ENCODE peak calls at places on chromosome 4, in four cellular contexts. X is HepG2, T is K562, P is IMR-90. Y is an unnamed sample.

GRCh38 chr4:183984561-183984960 is 79.5 kb downstream of the STOX2 start:
- DNase-seq in X (no peak), T (no peak), P (no peak), Y (no peak)

GRCh38 chr4:10119263-10119662 is 2.7 kb upstream of the WDR1 start:
- DNase-seq in X (no peak), T (no peak), P (no peak), Y (no peak)

GRCh38 chr4:21001490-21001889 is 301.2 kb downstream of the PACRGL start:
- DNase-seq in X (no peak), T (no peak), P (no peak), Y (no peak)

GRCh38 chr4:94278777-94279176 is 63.9 kb downstream of the HPGDS start:
- DNase-seq in X (no peak), T (no peak), P (no peak), Y (no peak)

GRCh38 chr4:15118281-15118680 is 116.0 kb downstream of the CPEB2 start:
- DNase-seq in X (peak), T (no peak), P (no peak), Y (peak)

GRCh38 chr4:3753711-3754412 is 12.3 kb upstream of the ADRA2C start:
- DNase-seq in X (no peak), T (no peak), P (no peak), Y (no peak)

GRCh38 chr4:26420903-26421302 is 69.4 kb downstream of the CCKAR start:
- DNase-seq in X (no peak), T (no peak), P (peak), Y (no peak)

GRCh38 chr4:125486354-125486753 is 171.6 kb downstream of the FAT4 start:
- DNase-seq in X (no peak), T (no peak), P (no peak), Y (no peak)

GRCh38 chr4:16684083-16684482 is 214.4 kb downstream of the LDB2 start:
- DNase-seq in X (no peak), T (no peak), P (peak), Y (no peak)

GRCh38 chr4:104129243-104129642 is 365.5 kb downstream of the CXXC4 start:
- DNase-seq in X (no peak), T (no peak), P (no peak), Y (no peak)

GRCh38 chr4:152735302-152735917 is 44.1 kb downstream of the TIGD4 start:
- DNase-seq in X (no peak), T (peak), P (peak), Y (peak)

GRCh38 chr4:35100932-35101331 is 1143.4 kb downstream of the ARAP2 start:
- DNase-seq in X (no peak), T (no peak), P (no peak), Y (no peak)

GRCh38 chr4:120870279-120870673 is 52.2 kb downstream of the PRDM5 start:
- DNase-seq in X (peak), T (no peak), P (no peak), Y (no peak)

GRCh38 chr4:13705521-13706035 is 78.1 kb upstream of the BOD1L1 start:
- DNase-seq in X (no peak), T (no peak), P (no peak), Y (no peak)

GRCh38 chr4:47827339-47828047 is 10.4 kb downstream of the CORIN start:
- DNase-seq in X (no peak), T (no peak), P (no peak), Y (no peak)

GRCh38 chr4:186551849-186552248 is 3.5 kb downstream of the MTNR1A start:
- DNase-seq in X (no peak), T (no peak), P (no peak), Y (no peak)

GRCh38 chr4:82779032-82779431 is 19.6 kb downstream of the SCD5 start:
- DNase-seq in X (no peak), T (no peak), P (no peak), Y (peak)

GRCh38 chr4:66014146-66014765 is 344.0 kb upstream of the EPHA5 start:
- DNase-seq in X (peak), T (no peak), P (no peak), Y (no peak)

GRCh38 chr4:150078996-150079581 is 844 bp downstream of the DCLK2 start:
- DNase-seq in X (no peak), T (no peak), P (peak), Y (peak)

GRCh38 chr4:168716411-168717129 is 219.7 kb downstream of the PALLD start:
- DNase-seq in X (no peak), T (no peak), P (no peak), Y (no peak)

GRCh38 chr4:33715996-33716395 is 2528.3 kb downstream of the ARAP2 start:
- DNase-seq in X (no peak), T (no peak), P (no peak), Y (no peak)

GRCh38 chr4:113559947-113560346 is 201.6 kb downstream of the CAMK2D start:
- DNase-seq in X (no peak), T (no peak), P (no peak), Y (no peak)

GRCh38 chr4:189804884-189805283 is 135.8 kb upstream of the FRG1 start:
- DNase-seq in X (no peak), T (no peak), P (no peak), Y (no peak)

GRCh38 chr4:24141836-24142235 is 252.0 kb upstream of the PPARGC1A start:
- DNase-seq in X (no peak), T (no peak), P (no peak), Y (no peak)

GRCh38 chr4:25107827-25108516 is 52.3 kb downstream of the SEPSECS start:
- DNase-seq in X (peak), T (no peak), P (no peak), Y (no peak)

GRCh38 chr4:113881256-113881655 is 98.2 kb downstream of the ARSJ start:
- DNase-seq in X (no peak), T (no peak), P (peak), Y (no peak)

GRCh38 chr4:96315815-96316214 is 475.9 kb downstream of the PDHA2 start:
- DNase-seq in X (no peak), T (no peak), P (no peak), Y (no peak)

GRCh38 chr4:91089194-91089593 is 962.0 kb downstream of the CCSER1 start:
- DNase-seq in X (no peak), T (no peak), P (no peak), Y (no peak)

GRCh38 chr4:1722551-1723071 is 1.3 kb downstream of the TACC3 start:
- DNase-seq in X (no peak), T (no peak), P (no peak), Y (no peak)

GRCh38 chr4:140296335-140296753 is 77.1 kb upstream of the SCOC start:
- DNase-seq in X (peak), T (no peak), P (peak), Y (peak)

GRCh38 chr4:20618010-20618409 is 82.2 kb upstream of the PACRGL start:
- DNase-seq in X (no peak), T (no peak), P (no peak), Y (no peak)

GRCh38 chr4:105714071-105714521 is 5.5 kb downstream of the GSTCD start:
- DNase-seq in X (no peak), T (no peak), P (no peak), Y (no peak)

DNA sequence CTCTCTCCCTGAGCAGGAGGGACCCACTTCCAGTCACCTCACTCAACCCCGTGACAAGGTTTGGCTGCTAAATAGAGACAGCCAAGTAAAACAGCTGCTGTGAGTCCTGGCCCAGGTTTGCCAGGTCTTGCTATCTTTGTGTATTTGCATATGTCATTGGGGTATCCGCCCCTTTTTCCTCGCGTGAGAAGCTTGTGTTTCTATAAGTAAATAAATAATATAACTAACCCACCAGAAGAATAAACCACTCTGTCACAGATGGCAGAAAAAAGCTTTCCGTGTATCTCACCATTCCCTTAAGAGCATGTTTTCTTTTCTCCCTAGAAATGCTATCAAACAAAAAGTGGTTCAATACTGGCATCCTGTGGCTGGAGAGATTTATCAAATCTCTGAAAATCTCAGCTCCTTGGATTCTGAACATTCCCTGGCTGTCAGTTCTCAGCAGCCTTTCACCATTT is 66.8 kb downstream of the SLC7A11 start:
- DNase-seq in X (no peak), T (no peak), P (peak), Y (no peak)
- TF ChIP-seq MAZ in X (no peak), T (no peak), P (no peak), Y (no peak)

GRCh38 chr4:138669479-138670165 is 346.0 kb upstream of the NOCT start:
- DNase-seq in X (no peak), T (no peak), P (peak), Y (no peak)

GRCh38 chr4:138663883-138664282 is 351.7 kb upstream of the NOCT start:
- DNase-seq in X (no peak), T (no peak), P (peak), Y (no peak)

GRCh38 chr4:138668309-138668708 is 347.3 kb upstream of the NOCT start:
- DNase-seq in X (no peak), T (no peak), P (no peak), Y (no peak)

GRCh38 chr4:138665851-138666250 is 349.7 kb upstream of the NOCT start:
- DNase-seq in X (no peak), T (no peak), P (no peak), Y (no peak)

DNA sequence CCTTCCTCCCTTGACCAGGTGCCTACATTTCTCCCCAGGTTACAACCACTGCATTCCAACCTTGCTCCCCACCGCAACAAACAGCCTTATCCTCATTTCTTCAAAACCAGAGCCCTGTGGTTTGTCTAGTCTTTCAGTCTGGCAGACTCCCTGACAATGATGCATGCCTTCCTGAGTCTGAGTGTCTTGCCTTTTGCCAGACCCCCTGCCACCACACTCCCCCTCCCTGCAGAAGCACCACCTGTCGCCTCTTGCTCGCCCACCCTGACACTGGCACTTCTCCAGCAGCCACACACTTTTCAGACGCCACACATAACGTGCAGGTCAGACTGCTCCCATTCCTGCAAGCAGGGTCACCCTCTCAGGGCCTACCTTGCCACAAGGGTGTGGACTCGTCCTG is 349.2 kb upstream of the NOCT start:
- DNase-seq in X (no peak), T (no peak), P (no peak), Y (no peak)
- TF ChIP-seq MAZ in X (no peak), T (no peak), P (no peak), Y (no peak)

GRCh38 chr4:154160925-154161324 is 330.7 kb downstream of the DCHS2 start:
- DNase-seq in X (no peak), T (no peak), P (no peak), Y (no peak)

DNA sequence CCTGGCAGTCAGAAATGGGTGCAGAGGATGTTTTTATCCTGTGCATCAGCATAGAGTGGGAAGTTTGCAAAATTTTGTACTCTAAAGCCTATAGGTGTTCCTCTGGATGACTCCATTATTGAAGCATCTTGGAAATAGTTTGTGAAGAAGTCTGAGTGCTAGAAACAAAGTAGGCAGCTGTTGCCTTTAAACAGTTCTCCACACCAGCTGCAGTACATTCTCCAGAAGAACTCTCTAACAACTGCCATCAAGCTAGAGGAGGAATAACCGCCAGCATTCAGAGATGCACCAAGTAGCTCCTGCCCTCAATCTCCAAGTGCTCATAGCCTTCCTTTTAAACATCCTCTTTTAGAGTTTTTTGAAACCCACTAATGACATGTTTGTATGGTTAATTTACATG is 332.8 kb downstream of the DCHS2 start:
- DNase-seq in X (no peak), T (no peak), P (no peak), Y (no peak)
- TF ChIP-seq MAZ in X (no peak), T (no peak), P (no peak), Y (no peak)

GRCh38 chr4:57064120-57064519 is 46.1 kb downstream of the IGFBP7 start:
- DNase-seq in X (no peak), T (no peak), P (no peak), Y (peak)
- TF ChIP-seq MAZ in X (no peak), T (no peak), P (no peak), Y (no peak)

Y was measured in A549.